ENCODE peak calls at places on chromosomes 12 and 14, in ten cellular contexts. S is NCI-H187 treated with DMSO at 0.1 percent for 48 hours; W is coronary artery; Z is CD4-positive, alpha-beta T cell; A is DMS79; C is neural crest cell; Q is stimulated activated CD4-positive, alpha-beta T cell treated with anti-CD3 and anti-CD28 coated beads, TNF-alpha, amount 100 ng/mL, for 1 hour; H is naive thymus-derived CD8-positive, alpha-beta T cell; R is progenitor cell of endocrine pancreas; O is anterior cingulate cortex. J is an unnamed sample.

GRCh38 chr12:92362785-92363184 is 217.1 kb upstream of the BTG1 start:
- DNase-seq in Q (no peak), H (no peak), W (no peak), C (no peak), Z (no peak), R (no peak), O (no peak), S (no peak), A (no peak), J (no peak)

GRCh38 chr14:71478542-71478941 is 453.7 kb upstream of the RGS6 start:
- DNase-seq in S (no peak), W (no peak), C (no peak), O (no peak), H (no peak), Z (no peak), Q (no peak), R (no peak), A (no peak), J (peak)

GRCh38 chr12:13079440-13079906 is 24.0 kb downstream of the GSG1 start:
- DNase-seq in W (no peak), H (no peak), O (no peak), R (no peak), A (no peak), C (no peak), Z (no peak), Q (no peak), S (no peak), J (no peak)

GRCh38 chr12:132560831-132561783 is 49.3 kb downstream of the LRCOL1 start:
- DNase-seq in S (peak), Q (peak), C (peak), R (peak), A (peak), O (no peak), H (peak), Z (peak), W (no peak), J (peak)

GRCh38 chr12:7129647-7130536 is at the start of gene CLSTN3:
- DNase-seq in O (peak), H (peak), S (peak), Q (peak), C (peak), R (peak), W (peak), A (peak), Z (peak), J (peak)

GRCh38 chr12:123358035-123358434 is 6.6 kb downstream of the SBNO1 start:
- DNase-seq in A (no peak), H (no peak), Z (no peak), W (no peak), S (no peak), C (no peak), Q (no peak), O (no peak), R (no peak), J (no peak)

GRCh38 chr12:113815031-113815430 is 151.1 kb downstream of the RBM19 start:
- DNase-seq in O (no peak), A (no peak), H (no peak), Q (no peak), R (no peak), C (no peak), Z (no peak), W (no peak), S (no peak), J (no peak)

GRCh38 chr12:15599266-15600037 is 189.7 kb downstream of the EPS8 start:
- DNase-seq in O (no peak), H (no peak), C (no peak), Q (no peak), R (no peak), Z (no peak), A (peak), W (no peak), S (no peak), J (no peak)

GRCh38 chr14:98172243-98172778 is 1099.7 kb downstream of the BCL11B start:
- DNase-seq in C (no peak), O (no peak), H (no peak), R (no peak), A (no peak), S (no peak), Q (no peak), W (no peak), Z (no peak), J (no peak)

GRCh38 chr12:102465762-102466560 is 14.4 kb downstream of the IGF1 start:
- DNase-seq in S (no peak), O (no peak), C (no peak), Z (no peak), Q (no peak), A (no peak), W (no peak), H (no peak), R (no peak), J (no peak)

GRCh38 chr12:1013618-1014489 is 22.8 kb downstream of the ERC1 start:
- DNase-seq in H (no peak), Q (no peak), W (no peak), C (no peak), S (no peak), O (no peak), Z (no peak), A (no peak), R (no peak), J (peak)

GRCh38 chr14:101549154-101549553 is 12.1 kb upstream of the DIO3 start:
- DNase-seq in R (no peak), S (no peak), Z (no peak), H (no peak), W (no peak), O (no peak), Q (no peak), A (no peak), C (no peak), J (no peak)

GRCh38 chr12:40149673-40150260 is 43.9 kb upstream of the SLC2A13 start:
- DNase-seq in O (no peak), Q (no peak), C (no peak), A (no peak), W (no peak), H (no peak), R (no peak), Z (no peak), S (no peak), J (no peak)

GRCh38 chr14:22737052-22737451 is 29.4 kb upstream of the OXA1L start:
- DNase-seq in R (no peak), Z (no peak), S (no peak), Q (no peak), A (no peak), H (no peak), O (no peak), C (no peak), W (no peak), J (no peak)

GRCh38 chr12:100601626-100602025 is 28.1 kb downstream of the GAS2L3 start:
- DNase-seq in C (no peak), Q (no peak), H (no peak), S (no peak), Z (no peak), A (no peak), R (no peak), W (no peak), O (no peak), J (no peak)